ENCODE peak calls at places on chromosomes 12 and 14, in four cellular contexts. X is A549, S is keratinocyte, N is IMR-90. M is an unnamed sample.

GRCh38 chr14:67987596-67987995 is 168.0 kb downstream of the RAD51B start:
- DNase-seq in X (no peak), S (no peak), N (peak; percentile 95), M (no peak)

GRCh38 chr14:23865502-23865901 is 88.1 kb upstream of the DHRS4 start:
- DNase-seq in S (no peak), X (no peak), N (no peak), M (no peak)

GRCh38 chr14:80955434-80955939 is at the start of gene TSHR:
- DNase-seq in X (peak; percentile 7), S (no peak), N (no peak), M (peak; percentile 52)

GRCh38 chr12:9745191-9745590 is 12.3 kb upstream of the CLECL1 start:
- DNase-seq in N (no peak), S (no peak), X (no peak), M (peak; percentile 65)

GRCh38 chr12:9668141-9669018 is 1.1 kb upstream of the CLEC2D start:
- DNase-seq in X (no peak), S (no peak), N (peak; percentile 33), M (no peak)

GRCh38 chr12:10967409-10967808 is 19.3 kb downstream of the TAS2R50 start:
- DNase-seq in N (peak; percentile 64), S (no peak), X (no peak), M (no peak)

GRCh38 chr12:3437986-3438385 is 53.0 kb upstream of the PRMT8 start:
- DNase-seq in N (no peak), X (no peak), S (no peak), M (no peak)

GRCh38 chr12:25775968-25776367 is 182.5 kb upstream of the RASSF8 start:
- DNase-seq in N (peak; percentile 31), S (peak; percentile 71), X (no peak), M (peak; percentile 87)

GRCh38 chr12:82057770-82058169 is 298.6 kb upstream of the PPFIA2 start:
- DNase-seq in X (no peak), S (no peak), N (no peak), M (peak; percentile 19)

GRCh38 chr14:68397827-68398226 is 395.0 kb downstream of the ZFP36L1 start:
- DNase-seq in X (no peak), S (no peak), N (peak; percentile 74), M (peak; percentile 81)

GRCh38 chr14:61153436-61153835 is 127.7 kb downstream of the TMEM30B start:
- DNase-seq in N (peak; percentile 49), S (no peak), X (no peak), M (peak; percentile 77)
- H3K4me2 ChIP-seq in N (no peak overlapping the region), S (peak overlapping the region; percentile 59), X (no peak overlapping the region), M (no peak overlapping the region)

GRCh38 chr12:105813201-105813600 is 325.6 kb downstream of the NUAK1 start:
- DNase-seq in X (no peak), N (no peak), S (no peak), M (no peak)

GRCh38 chr12:105812356-105812755 is 326.4 kb downstream of the NUAK1 start:
- DNase-seq in X (no peak), N (no peak), S (no peak), M (no peak)

DNA sequence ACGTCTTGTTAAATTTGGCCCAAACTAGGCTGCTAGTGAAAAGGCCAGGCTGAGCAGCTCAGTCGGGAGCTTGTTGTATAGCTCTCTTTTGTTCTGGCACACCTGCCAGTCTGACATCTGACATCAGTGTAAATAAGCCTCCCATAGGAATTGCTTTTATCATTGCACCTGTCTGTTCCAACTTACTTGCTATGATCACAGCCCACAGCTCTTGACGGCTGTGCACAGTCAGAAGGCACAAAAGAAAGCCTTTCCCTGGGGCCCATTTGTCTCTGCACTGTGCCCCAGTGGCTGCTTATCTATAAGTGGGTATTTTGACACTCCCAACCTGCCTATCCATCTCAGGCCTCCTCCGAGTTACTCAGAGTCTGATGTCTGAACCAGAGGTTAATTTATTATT is 324.5 kb downstream of the NUAK1 start:
- DNase-seq in S (no peak), X (no peak), N (no peak), M (no peak)
- H3K4me2 ChIP-seq in S (no peak overlapping the region), X (no peak overlapping the region), N (no peak overlapping the region), M (no peak overlapping the region)

DNA sequence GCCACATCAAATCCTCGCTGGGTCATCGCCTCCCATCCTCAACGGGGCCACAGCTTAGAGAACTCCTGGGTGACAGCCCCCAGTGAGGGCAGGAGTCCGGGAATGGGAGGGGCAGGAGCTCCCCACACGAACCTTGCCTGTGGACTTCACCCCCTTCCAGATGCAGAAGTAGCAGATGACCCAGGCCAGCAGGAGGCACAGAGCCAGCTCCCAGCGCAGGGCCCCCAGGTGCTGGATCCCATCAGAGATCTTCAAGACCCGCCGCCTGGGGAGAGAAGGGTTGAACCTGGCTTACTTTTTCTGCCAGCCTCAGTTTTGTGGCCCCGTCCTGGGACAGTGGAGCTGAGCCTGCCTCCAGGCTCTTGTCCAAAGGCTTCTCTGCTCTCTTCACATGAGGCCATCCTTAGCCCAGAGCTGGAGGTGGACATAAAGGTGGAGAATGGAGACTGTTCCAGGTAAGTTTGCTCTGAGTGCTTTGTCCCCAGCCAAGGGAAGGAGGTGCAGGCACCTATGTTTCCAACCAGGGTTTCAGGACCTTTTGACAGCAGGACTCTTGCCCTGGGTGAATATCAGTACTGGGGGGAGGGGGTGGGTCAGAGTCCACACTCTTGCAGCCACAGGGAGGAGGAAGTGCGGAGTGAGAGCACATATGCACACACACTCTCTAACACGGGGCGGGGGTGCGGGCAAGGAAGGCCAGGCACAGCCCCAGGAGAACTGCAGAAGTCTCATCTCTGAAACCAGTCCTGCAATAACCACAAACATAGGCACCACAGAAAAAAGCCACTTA is 23.3 kb upstream of the SLC6A12 start:
- DNase-seq in X (no peak), S (no peak), N (no peak), M (no peak)
- H3K4me2 ChIP-seq in X (peak overlapping the region; percentile 13), S (no peak overlapping the region), N (no peak overlapping the region), M (no peak overlapping the region)

DNA sequence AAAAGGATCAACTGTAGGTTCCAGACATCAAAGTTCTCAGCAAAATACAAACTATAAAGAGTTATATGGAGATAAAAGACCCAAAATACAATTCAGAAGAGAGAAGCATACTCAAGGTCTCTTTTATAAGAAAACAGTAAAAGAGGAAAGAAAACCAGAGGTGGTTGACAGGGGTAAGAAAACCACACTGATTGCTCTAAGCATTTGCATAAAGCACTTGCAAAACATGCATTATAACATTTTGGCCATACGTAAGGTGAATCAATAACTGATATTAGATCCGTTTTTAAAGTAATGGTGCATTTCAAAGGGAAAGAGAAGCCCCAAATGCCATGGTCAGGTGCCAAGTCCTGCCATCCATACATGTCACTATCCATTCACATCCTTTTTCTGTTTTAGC is 5.9 kb downstream of the DDHD1 start:
- DNase-seq in X (no peak), N (no peak), S (no peak), M (no peak)
- H3K4me2 ChIP-seq in X (no peak overlapping the region), N (no peak overlapping the region), S (no peak overlapping the region), M (no peak overlapping the region)

DNA sequence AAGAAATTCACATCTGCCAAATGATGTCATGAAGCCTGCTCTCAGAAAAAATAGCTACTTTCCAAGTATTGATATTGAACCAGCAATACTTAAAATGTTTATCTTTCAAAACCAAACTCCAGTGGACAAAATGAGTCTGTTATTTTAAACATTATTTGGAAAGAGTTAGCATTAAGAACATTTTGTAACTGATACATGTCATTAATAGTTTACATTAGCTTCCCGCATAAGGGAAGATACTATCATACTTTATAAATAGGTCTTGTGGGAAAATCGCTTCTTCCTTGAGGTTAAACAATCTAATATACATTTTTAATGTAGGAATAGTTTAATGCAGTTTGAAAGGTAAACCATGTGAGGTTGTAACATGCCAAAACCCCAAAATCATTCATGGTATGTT is 73.3 kb upstream of the ATP2B1 start:
- DNase-seq in S (no peak), N (peak; percentile 49), X (no peak), M (no peak)
- H3K4me2 ChIP-seq in S (no peak overlapping the region), N (no peak overlapping the region), X (no peak overlapping the region), M (no peak overlapping the region)

GRCh38 chr14:52840916-52841315 is 49.5 kb upstream of the GNPNAT1 start:
- DNase-seq in X (peak; percentile 33), S (no peak), N (peak; percentile 71), M (no peak)
- H3K4me2 ChIP-seq in X (peak overlapping the region; percentile 46), S (no peak overlapping the region), N (no peak overlapping the region), M (no peak overlapping the region)

GRCh38 chr14:31059152-31059924 is 33.2 kb upstream of the STRN3 start:
- DNase-seq in S (no peak), X (no peak), N (peak; percentile 87), M (peak; percentile 95)
- H3K4me2 ChIP-seq in S (peak overlapping the region; percentile 88), X (peak overlapping the region; percentile 37), N (no peak overlapping the region), M (no peak overlapping the region)

DNA sequence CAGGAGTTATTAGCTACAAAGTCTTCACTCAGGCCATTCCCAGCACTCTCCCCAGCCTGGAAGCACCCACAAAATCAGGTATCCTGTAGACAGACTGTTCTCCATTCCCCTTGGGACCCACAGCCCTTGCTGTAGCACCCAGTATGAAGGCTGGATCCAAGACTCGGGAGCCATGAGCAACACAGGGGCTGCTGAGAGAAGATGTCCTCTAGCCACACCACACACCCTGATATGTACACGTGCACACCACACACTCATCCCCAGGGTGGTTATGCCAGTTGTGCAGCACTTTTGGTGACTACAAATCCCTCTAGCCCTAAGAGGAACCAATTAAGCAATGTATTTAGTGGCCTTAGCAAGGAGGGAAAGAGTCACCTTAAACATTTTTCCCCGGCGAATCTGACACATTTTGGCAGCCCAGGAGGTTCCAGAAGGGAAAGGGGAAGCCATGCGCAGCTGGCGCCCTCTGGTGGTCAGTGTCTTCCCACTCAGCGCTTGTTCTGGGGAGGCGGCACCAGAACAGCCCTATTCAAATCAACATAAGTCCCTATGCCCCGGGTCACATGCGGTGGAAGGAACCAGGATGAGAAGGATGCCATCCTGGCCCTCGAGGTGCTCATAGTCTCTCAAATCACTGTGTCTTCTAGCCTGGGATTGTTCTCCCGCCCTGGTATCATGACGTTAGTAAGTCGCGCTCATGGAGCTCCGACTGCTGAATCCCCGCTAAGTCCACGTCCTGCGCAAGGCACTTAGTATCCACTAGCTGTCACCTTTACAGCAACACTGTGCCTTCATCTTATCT is 96.9 kb downstream of the GCH1 start:
- DNase-seq in N (peak; percentile 77), S (peak; percentile 26), X (peak; percentile 86), M (peak; percentile 92)
- H3K4me2 ChIP-seq in N (peak overlapping the region; percentile 62), S (peak overlapping the region; percentile 87), X (peak overlapping the region; percentile 73), M (no peak overlapping the region)

GRCh38 chr14:78335531-78335930 is 165.4 kb downstream of the NRXN3 start:
- DNase-seq in X (no peak), N (no peak), S (no peak), M (no peak)
- H3K4me2 ChIP-seq in X (no peak overlapping the region), N (no peak overlapping the region), S (no peak overlapping the region), M (no peak overlapping the region)